ENCODE peak calls at places on chromosomes 7 and 10, in four cellular contexts. Z, B, U and F are unnamed samples.

GRCh38 chr10:99233000-99233679 is 2.5 kb downstream of the HPSE2 start:
- DNase-seq in B (no peak), U (peak; percentile 6), Z (no peak), F (no peak)

GRCh38 chr10:11097686-11098085 is 80.0 kb downstream of the CELF2 start:
- DNase-seq in Z (no peak), U (no peak), B (no peak), F (no peak)

GRCh38 chr7:131653418-131654248 is 97.2 kb upstream of the PODXL start:
- DNase-seq in U (peak; percentile 84), Z (peak; percentile 62), B (no peak), F (peak; percentile 31)

GRCh38 chr7:108193593-108194498 is 63.7 kb upstream of the LAMB4 start:
- DNase-seq in Z (no peak), B (no peak), U (no peak), F (no peak)

GRCh38 chr7:18638594-18639452 is 143.3 kb downstream of the HDAC9 start:
- DNase-seq in B (no peak), Z (no peak), U (no peak), F (peak; percentile 39)

GRCh38 chr7:74575083-74575803 is 82.3 kb upstream of the GTF2I start:
- DNase-seq in Z (peak; percentile 75), U (peak; percentile 91), B (no peak), F (peak; percentile 15)

GRCh38 chr10:34474060-34474376 is 341.1 kb downstream of the PARD3 start:
- DNase-seq in B (no peak), Z (no peak), U (no peak), F (no peak)

GRCh38 chr7:116429986-116430619 is 69.4 kb upstream of the CAV2 start:
- DNase-seq in U (no peak), Z (no peak), B (no peak), F (no peak)

GRCh38 chr10:74432841-74433594 is 282.0 kb downstream of the ADK start:
- DNase-seq in U (no peak), Z (no peak), B (no peak), F (no peak)

GRCh38 chr7:96285579-96285978 is 36.3 kb downstream of the SLC25A13 start:
- DNase-seq in Z (no peak), U (no peak), B (no peak), F (no peak)